ENCODE peak calls at places on chromosomes 11 and 22, in seven cellular contexts. Y is ovary, C is right atrium auricular region, I is tibial nerve, V is right lobe of liver, Q is suprapubic skin, X is neural progenitor cell. F is an unnamed sample. For H3K4me1, the result is how much of the 10 kb centered on the place peaks cover.

GRCh38 chr22:48235744-48236143 is 1473.3 kb downstream of the TBC1D22A start:
- DNase-seq in Y (no peak), C (no peak), I (no peak), V (no peak), Q (no peak), X (no peak), F (no peak)

GRCh38 chr11:75554258-75555022 is 7.6 kb upstream of the SERPINH1 start:
- DNase-seq in Y (peak), C (peak), I (peak), V (peak), Q (peak), X (peak), F (peak)

GRCh38 chr11:105148241-105148640 is 8.7 kb upstream of the CARD18 start:
- DNase-seq in Y (no peak), C (no peak), I (no peak), V (no peak), Q (no peak), X (no peak), F (no peak)

GRCh38 chr11:1830119-1830499 is 4.7 kb upstream of the SYT8 start:
- DNase-seq in Y (no peak), C (no peak), I (no peak), V (peak), Q (no peak), X (no peak), F (no peak)

GRCh38 chr11:8365542-8365941 is 101.9 kb upstream of the LMO1 start:
- DNase-seq in Y (no peak), C (no peak), I (no peak), V (no peak), Q (no peak), X (no peak), F (no peak)

GRCh38 chr11:313787-314547 is at the start of gene IFITM1:
- DNase-seq in Y (peak), C (no peak), I (no peak), V (peak), Q (peak), X (peak), F (peak)

GRCh38 chr22:48688366-48688765 is 1139.3 kb downstream of the BRD1 start:
- DNase-seq in Y (no peak), C (no peak), I (no peak), V (no peak), Q (no peak), X (no peak), F (no peak)

GRCh38 chr11:123806249-123806648 is at the start of gene OR6M1:
- DNase-seq in Y (no peak), C (no peak), I (no peak), V (no peak), Q (no peak), X (no peak), F (no peak)

GRCh38 chr22:42769574-42770447 is 49.1 kb upstream of the A4GALT start:
- DNase-seq in Y (peak), C (peak), I (peak), V (peak), Q (no peak), X (peak), F (peak)

GRCh38 chr22:43270314-43270908 is 72.8 kb downstream of the SCUBE1 start:
- DNase-seq in Y (no peak), C (no peak), I (no peak), V (no peak), Q (no peak), X (peak), F (peak)

GRCh38 chr11:8787372-8787771 is 104.8 kb downstream of the RPL27A start:
- DNase-seq in Y (peak), C (no peak), I (no peak), V (no peak), Q (no peak), X (no peak), F (no peak)

GRCh38 chr22:37018815-37019308 is 385 bp downstream of the TST start:
- DNase-seq in Y (peak), C (peak), I (peak), V (peak), Q (peak), X (peak), F (peak)

GRCh38 chr11:76621466-76621865 is 49.1 kb downstream of the LRRC32 start:
- DNase-seq in Y (peak), C (no peak), I (no peak), V (no peak), Q (peak), X (no peak), F (no peak)

GRCh38 chr11:126484266-126484665 is 128.8 kb downstream of the ST3GAL4 start:
- DNase-seq in Y (no peak), C (no peak), I (no peak), V (no peak), Q (no peak), X (no peak), F (no peak)

GRCh38 chr11:35237860-35238715 is 99.1 kb downstream of the CD44 start:
- DNase-seq in Y (no peak), C (no peak), I (no peak), V (no peak), Q (no peak), X (peak), F (peak)

DNA sequence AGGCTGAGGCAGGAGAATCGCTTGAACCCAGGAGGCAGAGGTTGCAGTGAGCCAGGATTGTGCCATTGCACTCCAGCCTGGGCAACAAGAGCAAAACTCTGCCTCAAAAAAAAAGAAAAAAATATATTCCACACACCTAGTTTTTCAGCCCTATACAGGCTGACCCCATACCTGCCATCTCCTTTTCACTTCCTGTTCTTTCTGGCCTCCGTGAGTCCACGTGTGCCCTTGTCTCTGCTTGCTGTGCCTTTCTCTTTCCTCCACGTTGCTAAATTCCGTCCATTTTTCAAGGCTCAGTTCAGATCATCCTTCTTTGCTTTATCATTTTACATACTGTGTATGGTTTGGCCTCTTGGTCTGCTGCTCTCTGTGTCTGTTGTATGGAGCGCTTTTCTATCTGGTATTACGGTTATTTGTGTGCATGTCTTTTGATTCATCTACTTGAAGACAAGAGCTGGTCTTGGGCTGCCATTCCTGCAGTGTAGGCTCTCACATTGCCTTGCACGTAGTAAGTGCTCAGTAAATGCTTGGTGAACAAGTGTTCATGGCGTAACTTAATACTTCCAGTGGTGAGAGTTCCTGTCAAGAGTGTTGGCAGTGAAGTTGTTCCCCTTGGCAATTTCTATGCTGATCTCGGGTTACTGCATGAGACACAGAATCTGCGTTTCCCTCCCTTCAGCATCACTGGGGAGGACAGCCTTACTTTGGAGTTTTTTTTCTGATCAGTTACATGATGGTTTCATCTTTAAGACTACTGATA is 57.5 kb downstream of the PTPRJ start:
- DNase-seq in Y (no peak), C (no peak), I (no peak), V (no peak), Q (no peak), X (no peak), F (no peak)
- H3K4me1 ChIP-seq in Y (under half), C (under half), I (half or more), V (under half), Q (under half), X (under half), F (under half)

DNA sequence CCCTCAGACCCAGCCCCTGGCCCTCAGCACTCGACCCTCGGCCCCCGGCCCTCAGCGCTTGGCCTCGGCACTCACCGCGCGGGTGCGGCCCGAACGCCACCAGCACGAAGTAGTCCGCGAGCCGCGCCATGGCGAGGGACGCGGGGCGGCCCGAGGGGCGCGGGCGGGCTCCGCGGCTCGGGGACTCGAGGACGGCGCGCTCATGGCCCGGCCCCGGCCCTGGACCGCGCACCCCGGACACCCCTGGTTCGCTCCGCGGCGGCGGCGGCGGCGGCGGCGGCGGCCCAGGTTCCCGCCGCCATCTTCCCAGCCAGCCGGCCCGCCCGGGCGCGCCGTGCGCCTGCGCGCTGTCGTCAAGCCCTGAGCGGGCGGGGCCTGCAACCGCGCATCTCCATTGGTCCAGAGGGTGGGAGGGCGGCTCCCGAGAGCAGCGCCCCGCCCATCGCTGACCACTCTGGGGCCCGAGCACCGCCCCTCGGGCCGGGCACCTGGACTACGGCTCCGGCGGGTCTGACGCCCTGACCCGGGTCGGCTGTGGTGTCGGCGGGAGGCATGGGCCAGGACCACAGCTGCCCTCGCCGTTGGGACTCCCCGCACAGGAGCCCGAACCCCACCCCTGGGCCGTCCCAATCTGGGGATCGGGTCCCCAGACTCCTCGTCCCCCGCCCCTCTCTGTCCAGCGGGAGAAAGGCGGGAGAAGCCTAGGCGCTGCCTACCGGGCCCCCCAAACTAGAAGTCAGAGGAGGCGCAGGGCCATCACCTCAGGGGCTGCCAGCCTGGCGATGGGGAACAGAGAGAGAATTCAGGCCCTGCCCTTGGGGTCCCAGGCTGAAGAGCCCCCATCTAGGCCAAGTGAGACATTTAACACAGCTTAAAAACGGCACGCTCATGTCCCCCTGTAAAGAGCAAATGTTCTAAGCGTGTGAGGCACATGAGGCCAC is at the start of gene SBF1:
- DNase-seq in Y (peak), C (peak), I (peak), V (peak), Q (peak), X (peak), F (peak)
- TF ChIP-seq CTCF in Y (no peak), C (no peak), I (no peak), V (no peak), Q (no peak), X (no peak), F (no peak)

GRCh38 chr11:130403301-130403804 is 25.1 kb downstream of the ADAMTS8 start:
- DNase-seq in Y (peak), C (peak), I (no peak), V (no peak), Q (no peak), X (no peak), F (no peak)
- H3K27ac ChIP-seq in Y (no peak), C (peak), I (peak), V (no peak), Q (peak), X (no peak), F (no peak)

GRCh38 chr11:120211522-120212258 is 858 bp downstream of the OAF start:
- DNase-seq in Y (no peak), C (no peak), I (no peak), V (no peak), Q (no peak), X (no peak), F (no peak)
- H3K4me1 ChIP-seq in Y (under half), C (half or more), I (half or more), V (under half), Q (half or more), X (under half), F (under half)

GRCh38 chr11:121652982-121653381 is 200.2 kb upstream of the SORL1-AS1 start:
- DNase-seq in Y (no peak), C (no peak), I (no peak), V (no peak), Q (no peak), X (peak), F (peak)
- TF ChIP-seq CTCF in Y (peak), C (no peak), I (peak), V (no peak), Q (no peak), X (peak), F (peak)

DNA sequence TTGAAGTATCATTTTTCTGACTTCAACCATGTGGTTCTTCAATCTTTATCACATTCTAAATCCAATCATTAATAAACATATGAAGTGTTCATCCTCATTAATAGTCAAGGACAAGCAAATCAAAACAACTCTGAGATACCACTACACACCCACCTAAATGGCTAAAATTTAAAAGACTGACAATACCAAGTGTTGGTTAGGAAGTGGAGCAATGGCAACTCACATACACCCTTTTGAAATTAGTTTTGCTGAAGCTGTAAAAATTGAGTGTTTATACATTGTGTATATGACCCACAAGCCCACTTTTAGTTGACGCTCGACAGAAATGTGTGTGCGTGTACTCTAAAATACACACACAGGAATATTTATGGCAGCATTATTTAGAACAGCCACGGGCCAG is 36.7 kb upstream of the LMO2 start:
- DNase-seq in Y (no peak), C (no peak), I (no peak), V (no peak), Q (no peak), X (no peak), F (no peak)
- H3K27ac ChIP-seq in Y (no peak), C (no peak), I (no peak), V (no peak), Q (no peak), X (no peak), F (no peak)

F was measured in cardiac muscle cell.